ENCODE peak calls at places on chromosomes 2 and 18, in four cellular contexts. One of them, this sample, is unnamed.

GRCh38 chr18:45686892-45687611 is 36.9 kb upstream of the SLC14A1 start:
- DNase-seq in iris pigment epithelial cell: no peak
- DNase-seq in activated CD8-positive, alpha-beta memory T cell treated with anti-CD3 and anti-CD28 coated beads, Interleukin-2, amount 50 U/mL, for 48 hours: no peak
- DNase-seq in AG09309: no peak
- DNase-seq in this sample: no peak

GRCh38 chr2:85584354-85584856 is at the start of gene VAMP5:
- DNase-seq in iris pigment epithelial cell: no peak
- DNase-seq in activated CD8-positive, alpha-beta memory T cell treated with anti-CD3 and anti-CD28 coated beads, Interleukin-2, amount 50 U/mL, for 48 hours: no peak
- DNase-seq in AG09309: no peak
- DNase-seq in this sample: no peak

GRCh38 chr2:230794472-230794871 is 70.3 kb upstream of the ITM2C start:
- DNase-seq in iris pigment epithelial cell: peak; percentile 67
- DNase-seq in activated CD8-positive, alpha-beta memory T cell treated with anti-CD3 and anti-CD28 coated beads, Interleukin-2, amount 50 U/mL, for 48 hours: no peak
- DNase-seq in AG09309: no peak
- DNase-seq in this sample: no peak

GRCh38 chr2:172693037-172693436 is 42.6 kb upstream of the RAPGEF4 start:
- DNase-seq in iris pigment epithelial cell: peak; percentile 98
- DNase-seq in activated CD8-positive, alpha-beta memory T cell treated with anti-CD3 and anti-CD28 coated beads, Interleukin-2, amount 50 U/mL, for 48 hours: peak; percentile 62
- DNase-seq in AG09309: peak; percentile 98
- DNase-seq in this sample: no peak

GRCh38 chr18:31741096-31741735 is 19.5 kb downstream of the SLC25A52 start:
- DNase-seq in iris pigment epithelial cell: peak; percentile 25
- DNase-seq in activated CD8-positive, alpha-beta memory T cell treated with anti-CD3 and anti-CD28 coated beads, Interleukin-2, amount 50 U/mL, for 48 hours: peak; percentile 73
- DNase-seq in AG09309: no peak
- DNase-seq in this sample: peak; percentile 57

GRCh38 chr2:42105330-42106256 is 57.8 kb downstream of the PKDCC start:
- DNase-seq in iris pigment epithelial cell: no peak
- DNase-seq in activated CD8-positive, alpha-beta memory T cell treated with anti-CD3 and anti-CD28 coated beads, Interleukin-2, amount 50 U/mL, for 48 hours: peak; percentile 78
- DNase-seq in AG09309: no peak
- DNase-seq in this sample: no peak

GRCh38 chr2:174442546-174443510 is 44.0 kb downstream of the GPR155 start:
- DNase-seq in iris pigment epithelial cell: peak; percentile 78
- DNase-seq in activated CD8-positive, alpha-beta memory T cell treated with anti-CD3 and anti-CD28 coated beads, Interleukin-2, amount 50 U/mL, for 48 hours: no peak
- DNase-seq in AG09309: peak; percentile 45
- DNase-seq in this sample: peak; percentile 73

GRCh38 chr2:120619579-120619978 is 116.1 kb upstream of the GLI2 start:
- DNase-seq in iris pigment epithelial cell: no peak
- DNase-seq in activated CD8-positive, alpha-beta memory T cell treated with anti-CD3 and anti-CD28 coated beads, Interleukin-2, amount 50 U/mL, for 48 hours: no peak
- DNase-seq in AG09309: no peak
- DNase-seq in this sample: no peak

GRCh38 chr2:76584474-76584873 is 873.8 kb upstream of the GCFC2 start:
- DNase-seq in iris pigment epithelial cell: no peak
- DNase-seq in activated CD8-positive, alpha-beta memory T cell treated with anti-CD3 and anti-CD28 coated beads, Interleukin-2, amount 50 U/mL, for 48 hours: no peak
- DNase-seq in AG09309: no peak
- DNase-seq in this sample: no peak

GRCh38 chr2:20422679-20423271 is 24.1 kb upstream of the RHOB start:
- DNase-seq in iris pigment epithelial cell: peak; percentile 11
- DNase-seq in activated CD8-positive, alpha-beta memory T cell treated with anti-CD3 and anti-CD28 coated beads, Interleukin-2, amount 50 U/mL, for 48 hours: peak; percentile 51
- DNase-seq in AG09309: no peak
- DNase-seq in this sample: peak; percentile 53